ENCODE peak calls at places on chromosomes 12 and 14, in nine cellular contexts. Z, A, C, B, M, R, G, U and Y are unnamed samples.

GRCh38 chr14:63951429-63951828 is 98.6 kb downstream of the SYNE2 start:
- DNase-seq in A (no peak), G (no peak), U (no peak), B (no peak), M (no peak), C (no peak), R (no peak), Z (no peak), Y (no peak)

GRCh38 chr14:22870811-22871199 is 735 bp upstream of the LRP10 start:
- DNase-seq in B (no peak), G (no peak), A (no peak), C (no peak), M (no peak), U (no peak), Z (no peak), R (no peak), Y (no peak)

GRCh38 chr12:78674311-78675085 is 190.1 kb upstream of the SYT1 start:
- DNase-seq in R (peak), A (no peak), G (no peak), B (no peak), C (no peak), M (no peak), U (no peak), Z (no peak), Y (no peak)

GRCh38 chr14:96272777-96273471 is 16.9 kb downstream of the BDKRB1 start:
- DNase-seq in U (no peak), Z (no peak), G (no peak), M (no peak), B (no peak), A (peak), C (no peak), R (peak), Y (no peak)

GRCh38 chr12:100303831-100304230 is 36.9 kb downstream of the SCYL2 start:
- DNase-seq in M (no peak), U (no peak), Z (no peak), A (no peak), R (no peak), C (no peak), B (no peak), G (no peak), Y (no peak)

GRCh38 chr12:752673-753400 is 458 bp downstream of the WNK1 start:
- DNase-seq in M (peak), Z (peak), C (peak), R (peak), B (peak), G (no peak), U (peak), A (peak), Y (peak)

GRCh38 chr12:12214635-12215131 is 52.2 kb downstream of the LRP6 start:
- DNase-seq in A (no peak), C (no peak), G (no peak), M (no peak), Z (no peak), U (no peak), R (peak), B (no peak), Y (no peak)

GRCh38 chr12:66030217-66030781 is 100.3 kb downstream of the LLPH start:
- DNase-seq in G (no peak), M (no peak), U (no peak), Z (no peak), R (no peak), B (no peak), A (no peak), C (no peak), Y (no peak)

GRCh38 chr14:65637780-65638179 is 225.2 kb downstream of the FUT8 start:
- DNase-seq in C (no peak), B (no peak), G (no peak), Z (no peak), R (peak), U (no peak), A (no peak), M (no peak), Y (no peak)

GRCh38 chr14:100504372-100505078 is 82.7 kb downstream of the BEGAIN start:
- DNase-seq in R (peak), B (no peak), G (no peak), C (no peak), A (no peak), U (no peak), M (no peak), Z (no peak), Y (no peak)

GRCh38 chr14:31425905-31426304 is 5.6 kb upstream of the HEATR5A start:
- DNase-seq in B (no peak), Z (no peak), G (no peak), C (no peak), A (no peak), M (no peak), U (no peak), R (no peak), Y (no peak)
- TF ChIP-seq POLR2A in B (no peak), Z (no peak), G (no peak), C (no peak), A (no peak), M (no peak), U (no peak), R (no peak), Y (no peak)

DNA sequence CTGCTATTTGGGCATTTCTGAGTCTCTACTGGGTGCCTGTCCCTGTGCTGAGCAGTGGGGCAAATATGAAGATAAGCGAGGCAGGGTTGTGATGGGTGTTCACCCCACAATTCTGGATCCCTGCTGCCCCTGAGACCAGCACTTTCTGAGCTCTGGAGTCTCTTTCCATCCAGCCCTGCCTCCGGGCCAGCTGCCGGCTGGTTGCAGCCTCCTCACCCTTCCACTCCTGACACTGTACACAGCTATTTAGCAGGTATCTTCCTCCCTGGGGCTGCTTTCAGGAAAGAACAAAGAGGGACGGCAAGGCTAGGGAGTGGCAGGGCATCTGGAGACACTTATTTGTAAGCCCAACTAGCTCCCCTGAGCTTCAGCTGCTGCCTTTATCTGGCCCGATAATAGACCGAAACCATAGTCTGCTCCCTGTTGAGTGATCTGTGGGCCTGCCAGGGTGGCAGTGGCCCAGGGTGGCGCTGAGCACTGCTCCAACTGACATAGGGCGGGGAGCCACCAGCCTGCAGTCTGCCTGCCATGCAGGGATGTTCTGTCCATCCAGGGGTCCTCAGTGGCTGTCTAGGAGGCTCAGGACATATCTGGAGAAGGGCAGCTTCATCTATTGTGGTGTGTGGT is 7.6 kb upstream of the KRT80 start:
- DNase-seq in M (peak), B (no peak), G (no peak), C (no peak), A (no peak), R (no peak), Z (no peak), U (no peak), Y (no peak)
- H3K4me3 ChIP-seq in M (no peak), B (no peak), G (no peak), C (no peak), A (no peak), R (no peak), Z (no peak), U (no peak), Y (no peak)

GRCh38 chr12:89649139-89649538 is 59.5 kb downstream of the ATP2B1 start:
- DNase-seq in R (no peak), G (no peak), C (no peak), B (no peak), U (no peak), M (no peak), Z (no peak), A (no peak), Y (no peak)
- TF ChIP-seq POLR2A in R (no peak), G (no peak), C (no peak), B (no peak), U (no peak), M (no peak), Z (no peak), A (no peak), Y (no peak)

DNA sequence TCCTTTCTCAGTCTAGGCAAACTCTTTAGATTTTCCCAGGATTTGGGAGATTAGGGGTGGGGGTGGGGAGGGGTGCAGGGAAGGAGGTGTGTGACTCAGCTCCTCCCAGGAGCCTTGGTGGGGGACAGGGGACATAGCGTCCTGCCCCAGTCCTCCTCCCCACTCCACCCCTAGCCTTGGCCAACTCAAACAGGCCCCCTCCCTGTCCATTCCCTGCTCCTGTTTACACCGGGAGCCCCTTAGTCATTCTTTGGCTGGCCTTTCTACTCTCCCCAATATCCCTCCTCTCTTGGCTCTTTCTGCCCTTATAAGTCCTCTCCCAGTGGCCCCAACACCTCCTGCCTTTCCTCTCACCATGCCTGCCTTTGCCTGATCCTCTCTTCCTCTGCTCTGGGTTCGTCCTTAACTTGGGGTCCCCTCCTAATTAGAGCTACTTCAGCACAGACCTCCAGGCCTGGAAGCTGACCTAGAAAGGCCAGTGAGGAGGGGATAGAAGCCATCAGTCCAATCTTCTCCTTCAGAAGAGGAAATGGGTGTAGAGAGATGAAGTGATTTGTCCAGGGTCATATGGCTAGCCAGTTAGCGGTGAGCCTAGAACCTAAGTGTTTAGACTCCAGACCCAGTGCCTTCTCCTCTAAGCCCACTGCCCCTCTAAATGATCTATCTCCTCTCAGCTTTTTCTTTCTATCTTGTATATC is 2.3 kb upstream of the ITGA5 start:
- DNase-seq in C (peak), U (no peak), A (peak), G (no peak), Z (peak), M (no peak), R (peak), B (no peak), Y (no peak)
- H3K4me3 ChIP-seq in C (no peak), U (no peak), A (no peak), G (peak), Z (no peak), M (no peak), R (no peak), B (no peak), Y (no peak)